ENCODE peak calls at places on chromosomes 5 and 9, in nine cellular contexts. I, A, R, U, Z, C, H, G and V are unnamed samples.

GRCh38 chr5:179160584-179160983 is 100.4 kb downstream of the ZNF354C start:
- DNase-seq in H (no peak), Z (peak), R (no peak), A (no peak), G (no peak), U (no peak), C (no peak), I (no peak), V (no peak)

GRCh38 chr9:95363051-95363841 is 45.7 kb upstream of the FANCC start:
- DNase-seq in U (no peak), A (no peak), R (peak), Z (no peak), I (peak), H (no peak), C (no peak), G (no peak), V (peak)

GRCh38 chr9:123669355-123669754 is 260.6 kb downstream of the DENND1A start:
- DNase-seq in I (no peak), G (no peak), C (no peak), H (no peak), R (no peak), U (no peak), A (no peak), Z (no peak), V (no peak)

GRCh38 chr5:10563940-10564837 is at the start of gene ANKRD33B:
- DNase-seq in U (peak), A (no peak), C (peak), R (peak), Z (peak), H (peak), G (peak), I (peak), V (peak)

GRCh38 chr9:110133608-110134214 is 74.2 kb downstream of the C9orf152 start:
- DNase-seq in R (peak), Z (peak), I (no peak), A (no peak), G (no peak), U (peak), H (no peak), C (no peak), V (peak)

GRCh38 chr5:157562111-157562581 is 13.4 kb downstream of the ADAM19 start:
- DNase-seq in H (peak), G (peak), A (no peak), Z (peak), U (peak), C (no peak), R (no peak), I (no peak), V (no peak)

GRCh38 chr9:95379630-95380029 is 62.1 kb upstream of the FANCC start:
- DNase-seq in A (no peak), C (no peak), R (no peak), U (no peak), Z (no peak), I (no peak), H (no peak), G (no peak), V (no peak)

GRCh38 chr9:109378316-109378715 is 57.5 kb upstream of the EPB41L4B start:
- DNase-seq in I (no peak), G (no peak), A (no peak), C (no peak), R (no peak), Z (no peak), U (no peak), H (no peak), V (no peak)

GRCh38 chr5:160968480-160968879 is 116.5 kb upstream of the ATP10B start:
- DNase-seq in C (no peak), H (no peak), Z (no peak), A (no peak), G (no peak), R (no peak), U (no peak), I (no peak), V (no peak)

GRCh38 chr5:170443624-170444023 is 54.5 kb upstream of the KCNMB1 start:
- DNase-seq in I (no peak), C (no peak), G (no peak), U (no peak), R (no peak), A (no peak), Z (no peak), H (no peak), V (no peak)

GRCh38 chr5:133697536-133698258 is 85.4 kb upstream of the FSTL4 start:
- DNase-seq in Z (no peak), R (no peak), U (no peak), I (no peak), H (peak), A (no peak), G (no peak), C (no peak), V (no peak)

GRCh38 chr5:124596595-124597388 is 149.6 kb downstream of the ZNF608 start:
- DNase-seq in G (no peak), U (peak), H (no peak), Z (peak), A (peak), R (peak), I (peak), C (no peak), V (peak)

GRCh38 chr5:139131881-139132480 is 66.2 kb downstream of the SIL1 start:
- DNase-seq in H (no peak), A (no peak), I (no peak), U (no peak), R (no peak), G (no peak), C (no peak), Z (no peak), V (no peak)

GRCh38 chr5:139130217-139130616 is 68.0 kb downstream of the SIL1 start:
- DNase-seq in R (no peak), A (no peak), Z (no peak), U (no peak), I (no peak), H (no peak), G (no peak), C (no peak), V (no peak)

GRCh38 chr5:139132515-139132914 is 65.7 kb downstream of the SIL1 start:
- DNase-seq in R (no peak), Z (no peak), U (no peak), A (no peak), I (peak), G (no peak), H (no peak), C (no peak), V (no peak)

GRCh38 chr5:139133237-139133636 is 64.9 kb downstream of the SIL1 start:
- DNase-seq in A (no peak), Z (no peak), I (no peak), H (no peak), C (no peak), G (no peak), U (no peak), R (no peak), V (no peak)

DNA sequence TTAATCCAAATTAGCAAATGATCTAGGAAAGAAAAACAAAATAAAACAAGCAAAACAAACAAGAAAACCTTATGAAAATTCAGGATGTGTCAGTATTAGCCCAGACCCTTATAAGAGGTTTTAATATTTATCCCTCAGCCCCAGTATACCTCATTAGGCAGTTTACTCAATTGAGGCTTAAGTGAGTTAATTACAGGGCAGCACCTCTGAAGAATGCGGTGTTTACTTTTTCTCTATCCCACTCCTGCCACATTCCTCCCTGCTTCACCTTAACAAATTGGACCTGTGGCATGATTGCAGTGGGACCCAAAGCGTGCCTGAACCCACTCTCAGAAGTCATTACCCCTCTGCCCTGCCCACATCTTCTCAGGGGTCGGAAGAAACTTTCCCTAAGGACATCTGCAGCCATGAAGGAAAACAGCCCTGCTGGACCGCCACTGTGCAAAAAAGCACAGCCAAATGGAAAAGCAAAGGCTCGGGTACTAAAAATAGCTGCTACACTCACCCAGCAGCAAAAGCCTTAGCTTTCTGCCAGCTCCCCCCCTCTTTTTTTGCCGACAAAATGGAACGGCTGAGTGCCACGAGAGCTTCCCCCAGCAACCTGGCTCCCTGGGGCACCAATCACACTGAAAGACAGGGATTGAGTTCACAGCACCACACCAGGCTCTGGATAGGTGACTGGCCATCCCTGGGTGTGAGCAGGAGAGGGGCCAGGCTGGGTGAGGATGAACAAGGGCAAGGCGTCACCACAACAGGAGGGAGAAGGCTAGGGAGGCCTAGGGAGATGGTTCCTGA is 66.9 kb downstream of the SIL1 start:
- DNase-seq in A (no peak), U (peak), G (peak), H (peak), R (peak), Z (no peak), C (no peak), I (peak), V (peak)
- H3K4me3 ChIP-seq in A (no peak), U (no peak), G (peak), H (no peak), R (no peak), Z (no peak), C (no peak), I (no peak), V (no peak)

DNA sequence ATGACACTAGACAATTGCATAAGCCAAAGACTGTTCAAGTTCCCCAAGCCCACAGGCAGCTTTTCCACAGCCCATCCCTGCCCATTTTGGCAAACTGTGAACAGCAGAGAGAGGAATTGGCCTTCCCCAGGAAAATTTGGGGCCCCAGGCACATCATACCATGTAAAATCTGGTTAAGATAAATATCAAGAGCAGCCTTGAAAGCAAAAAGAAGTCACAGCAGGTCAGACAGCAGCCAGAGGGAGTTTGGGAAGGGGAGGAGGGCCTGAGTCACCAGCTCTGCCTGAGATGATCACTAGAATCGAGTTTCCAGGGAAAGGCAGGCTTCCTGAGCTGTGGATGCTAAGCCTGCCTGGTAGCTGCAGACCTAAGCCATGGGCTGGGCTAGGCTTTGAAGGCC is 179.2 kb downstream of the RFK start:
- DNase-seq in U (peak), A (peak), R (peak), G (no peak), H (peak), I (no peak), Z (peak), C (no peak), V (peak)
- TF ChIP-seq CTCF in U (peak), A (no peak), R (no peak), G (no peak), H (no peak), I (no peak), Z (peak), C (no peak), V (peak)

DNA sequence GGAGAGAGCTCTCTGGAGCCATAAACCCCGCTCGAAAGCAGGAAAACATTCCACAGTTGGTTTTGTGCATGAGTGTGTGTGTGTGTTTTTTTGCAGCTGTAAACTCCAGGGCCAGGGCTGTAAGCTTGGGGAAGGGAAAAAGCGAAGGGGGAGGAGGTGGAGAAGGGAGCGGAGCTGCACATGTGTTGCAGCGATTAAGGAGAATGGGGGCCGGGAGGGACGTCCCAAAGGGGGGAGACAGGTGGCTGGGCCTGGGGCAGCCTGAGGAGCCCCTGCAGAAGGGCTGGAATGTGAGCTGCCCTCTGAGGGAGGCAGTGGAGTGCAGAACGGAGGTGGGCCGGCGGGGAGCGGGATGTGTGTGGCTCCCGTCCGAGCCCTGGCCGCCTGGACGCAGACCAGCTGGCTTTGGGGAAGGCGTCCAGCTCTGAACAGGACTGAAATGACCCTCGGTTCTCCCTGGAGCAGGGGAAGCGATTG is 2.7 kb upstream of the MYMK start:
- DNase-seq in R (no peak), H (peak), I (peak), U (no peak), C (no peak), A (no peak), Z (no peak), G (peak), V (peak)
- H3K4me3 ChIP-seq in R (no peak), H (no peak), I (no peak), U (no peak), C (no peak), A (no peak), Z (no peak), G (no peak), V (no peak)

DNA sequence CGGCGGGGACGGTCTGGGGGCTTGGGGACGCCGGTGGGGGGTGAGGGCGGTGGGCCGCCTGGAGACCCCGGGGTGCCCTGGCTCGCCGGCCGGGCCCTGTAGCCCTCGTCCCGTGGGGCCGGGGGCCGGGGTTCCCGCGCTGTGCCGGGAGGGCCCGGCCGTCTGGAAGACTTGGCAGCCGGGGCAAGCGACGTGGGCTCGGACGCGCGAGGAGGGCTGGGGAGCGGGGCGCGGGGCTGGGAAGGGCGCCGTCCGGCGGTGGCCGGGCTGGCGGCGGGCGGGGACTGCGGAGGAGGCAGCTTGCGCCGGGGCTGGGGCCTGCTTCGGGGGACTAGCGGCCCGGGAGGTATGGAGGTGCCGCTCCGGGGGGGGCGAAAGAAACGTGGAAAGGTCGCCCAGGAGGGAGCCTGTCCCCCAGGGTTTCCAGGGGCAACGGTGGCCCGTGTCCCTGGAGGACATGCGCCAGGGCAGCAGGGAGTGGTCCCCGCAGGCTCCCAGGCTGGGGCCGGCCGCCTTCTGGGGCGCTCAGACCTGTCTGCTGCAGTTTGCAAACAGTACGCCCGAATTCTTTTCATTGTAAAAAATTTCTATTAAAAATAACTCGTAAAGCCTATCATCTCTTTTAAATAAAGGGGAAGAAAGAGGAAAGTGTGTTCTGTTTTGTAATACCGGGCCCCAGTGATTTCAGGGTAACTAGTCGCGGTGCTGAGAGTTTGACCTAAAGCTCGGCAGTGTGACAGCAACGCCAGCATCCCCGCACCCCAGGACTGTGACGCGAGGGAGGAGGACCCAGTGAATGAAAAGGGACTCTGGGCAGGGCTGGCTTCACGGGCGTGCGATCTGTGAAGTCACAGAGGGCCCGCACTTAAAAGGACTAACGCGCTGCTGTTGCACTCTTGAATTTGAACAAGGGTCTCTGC is 752 bp upstream of the ANKH start:
- DNase-seq in Z (peak), I (peak), A (no peak), C (peak), H (peak), R (no peak), U (peak), G (peak), V (peak)
- TF ChIP-seq CTCF in Z (no peak), I (no peak), A (peak), C (peak), H (peak), R (no peak), U (peak), G (no peak), V (no peak)

GRCh38 chr9:133608382-133608781 is 807 bp downstream of the FAM163B start:
- DNase-seq in H (no peak), U (no peak), Z (no peak), A (no peak), G (no peak), R (no peak), C (no peak), I (no peak), V (no peak)

GRCh38 chr9:133607381-133607780 is 1.8 kb downstream of the FAM163B start:
- DNase-seq in A (no peak), R (no peak), Z (no peak), C (no peak), G (no peak), I (no peak), H (no peak), U (no peak), V (no peak)

GRCh38 chr9:133608881-133609280 is 308 bp downstream of the FAM163B start:
- DNase-seq in C (no peak), Z (no peak), U (no peak), I (peak), A (no peak), R (no peak), H (no peak), G (no peak), V (no peak)

GRCh38 chr9:133607976-133608375 is 1.2 kb downstream of the FAM163B start:
- DNase-seq in H (no peak), Z (no peak), R (no peak), I (no peak), A (no peak), U (no peak), G (no peak), C (no peak), V (no peak)

GRCh38 chr9:133609311-133610098 is at the start of gene FAM163B:
- DNase-seq in A (no peak), Z (peak), R (peak), I (peak), U (peak), H (peak), G (peak), C (no peak), V (peak)
- H3K4me3 ChIP-seq in A (no peak), Z (no peak), R (no peak), I (no peak), U (no peak), H (no peak), G (no peak), C (no peak), V (no peak)

GRCh38 chr9:92407818-92408217 is 3.4 kb upstream of the OGN start:
- DNase-seq in I (no peak), H (no peak), G (no peak), C (no peak), U (no peak), Z (no peak), R (no peak), A (no peak), V (peak)
- TF ChIP-seq CTCF in I (no peak), H (no peak), G (no peak), C (no peak), U (no peak), Z (no peak), R (no peak), A (no peak), V (no peak)

GRCh38 chr9:89603629-89604462 is 966 bp upstream of the GADD45G start:
- DNase-seq in I (peak), C (peak), Z (no peak), U (peak), G (peak), H (peak), A (no peak), R (peak), V (peak)

GRCh38 chr9:89606049-89606481 is 1.3 kb downstream of the GADD45G start:
- DNase-seq in U (peak), A (no peak), I (peak), Z (peak), G (peak), C (peak), R (peak), H (peak), V (peak)

GRCh38 chr9:89602978-89603628 is 1.7 kb upstream of the GADD45G start:
- DNase-seq in A (no peak), I (peak), G (peak), C (peak), Z (peak), R (peak), U (peak), H (peak), V (peak)

GRCh38 chr9:89605181-89606048 is 603 bp downstream of the GADD45G start:
- DNase-seq in I (peak), C (peak), H (peak), R (peak), A (no peak), U (peak), Z (peak), G (peak), V (peak)

DNA sequence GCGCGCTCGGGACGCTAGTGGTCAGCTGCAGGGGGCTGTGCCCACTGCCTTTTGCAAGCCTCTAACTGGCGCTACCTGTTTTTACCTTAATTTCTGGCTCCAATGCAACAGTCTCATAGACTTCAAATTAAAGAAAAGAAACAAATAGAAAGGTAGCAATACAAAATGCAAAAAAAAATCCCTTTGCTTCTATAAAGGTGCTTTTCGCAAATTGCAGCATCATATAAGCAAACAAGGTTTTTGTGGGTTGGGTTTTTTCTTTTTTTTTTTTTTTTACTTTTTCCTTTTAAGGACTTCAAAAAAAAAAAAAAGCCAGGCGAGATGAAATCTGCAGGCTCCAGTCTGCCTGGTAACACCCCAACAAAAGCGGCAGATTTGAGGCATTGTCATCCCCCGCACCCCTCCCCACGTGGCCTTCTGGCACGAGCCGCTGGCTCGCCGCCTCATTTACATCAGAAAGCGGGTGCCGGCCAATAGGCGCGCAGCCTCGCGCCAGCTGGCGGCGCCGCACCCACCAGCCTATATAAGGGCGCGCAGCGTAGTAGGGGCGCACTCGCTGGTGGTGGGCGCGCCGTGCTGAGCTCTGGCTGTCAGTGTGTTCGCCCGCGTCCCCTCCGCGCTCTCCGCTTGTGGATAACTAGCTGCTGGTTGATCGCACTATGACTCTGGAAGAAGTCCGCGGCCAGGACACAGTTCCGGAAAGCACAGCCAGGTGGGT is at the start of gene GADD45G:
- DNase-seq in A (no peak), I (peak), G (peak), R (peak), C (peak), Z (peak), H (peak), U (peak), V (peak)
- H3K4me3 ChIP-seq in A (peak), I (peak), G (peak), R (peak), C (peak), Z (peak), H (peak), U (peak), V (peak)